ENCODE peak calls at places on chromosome 19, in seven cellular contexts. One of them, this sample, is unnamed.

GRCh38 chr19:38478273-38478971 is 44.9 kb downstream of the RYR1 start:
- DNase-seq in GM06990: no peak
- DNase-seq in MCF 10A: peak
- DNase-seq in aorta: no peak
- DNase-seq in endothelial cell: peak
- DNase-seq in ACHN: peak
- DNase-seq in B cell: no peak
- DNase-seq in this sample: no peak

GRCh38 chr19:49779731-49780578 is 13.2 kb downstream of the AP2A1 start:
- DNase-seq in ACHN: no peak
- DNase-seq in B cell: peak
- DNase-seq in MCF 10A: no peak
- DNase-seq in endothelial cell: no peak
- DNase-seq in aorta: no peak
- DNase-seq in GM06990: peak
- DNase-seq in this sample: no peak

GRCh38 chr19:812049-812816 is 9.5 kb downstream of the PLPPR3 start:
- DNase-seq in endothelial cell: no peak
- DNase-seq in aorta: no peak
- DNase-seq in B cell: no peak
- DNase-seq in MCF 10A: no peak
- DNase-seq in ACHN: no peak
- DNase-seq in GM06990: no peak
- DNase-seq in this sample: no peak

GRCh38 chr19:40613669-40614594 is 12.8 kb downstream of the LTBP4 start:
- DNase-seq in GM06990: peak
- DNase-seq in MCF 10A: no peak
- DNase-seq in endothelial cell: peak
- DNase-seq in aorta: peak
- DNase-seq in ACHN: no peak
- DNase-seq in B cell: peak
- DNase-seq in this sample: peak

GRCh38 chr19:54523403-54523802 is 20.8 kb downstream of the LAIR2 start:
- DNase-seq in B cell: no peak
- DNase-seq in ACHN: no peak
- DNase-seq in aorta: no peak
- DNase-seq in MCF 10A: peak
- DNase-seq in GM06990: peak
- DNase-seq in endothelial cell: no peak
- DNase-seq in this sample: no peak

GRCh38 chr19:27709496-27709895 is 1503.5 kb downstream of the UQCRFS1 start:
- DNase-seq in B cell: no peak
- DNase-seq in aorta: no peak
- DNase-seq in endothelial cell: no peak
- DNase-seq in ACHN: no peak
- DNase-seq in GM06990: no peak
- DNase-seq in MCF 10A: no peak
- DNase-seq in this sample: no peak

GRCh38 chr19:38329651-38330050 is 6.0 kb upstream of the CATSPERG start:
- DNase-seq in ACHN: no peak
- DNase-seq in B cell: no peak
- DNase-seq in GM06990: no peak
- DNase-seq in endothelial cell: no peak
- DNase-seq in aorta: no peak
- DNase-seq in MCF 10A: no peak
- DNase-seq in this sample: no peak

GRCh38 chr19:6740589-6741348 is 1.3 kb downstream of the TRIP10 start:
- DNase-seq in GM06990: peak
- DNase-seq in ACHN: peak
- DNase-seq in MCF 10A: peak
- DNase-seq in B cell: no peak
- DNase-seq in endothelial cell: peak
- DNase-seq in aorta: peak
- DNase-seq in this sample: peak

GRCh38 chr19:6263306-6264076 is 16.3 kb downstream of the MLLT1 start:
- DNase-seq in ACHN: no peak
- DNase-seq in MCF 10A: no peak
- DNase-seq in aorta: no peak
- DNase-seq in GM06990: no peak
- DNase-seq in endothelial cell: no peak
- DNase-seq in B cell: no peak
- DNase-seq in this sample: no peak

GRCh38 chr19:5096536-5096935 is 127.6 kb downstream of the KDM4B start:
- DNase-seq in GM06990: no peak
- DNase-seq in MCF 10A: no peak
- DNase-seq in aorta: no peak
- DNase-seq in ACHN: no peak
- DNase-seq in B cell: no peak
- DNase-seq in endothelial cell: no peak
- DNase-seq in this sample: no peak

GRCh38 chr19:2618611-2619010 is 83.9 kb downstream of the GNG7 start:
- DNase-seq in endothelial cell: no peak
- DNase-seq in MCF 10A: peak
- DNase-seq in B cell: peak
- DNase-seq in GM06990: no peak
- DNase-seq in ACHN: peak
- DNase-seq in aorta: peak
- DNase-seq in this sample: peak

GRCh38 chr19:29497686-29498436 is 27.9 kb upstream of the VSTM2B start:
- DNase-seq in ACHN: no peak
- DNase-seq in endothelial cell: no peak
- DNase-seq in aorta: no peak
- DNase-seq in MCF 10A: no peak
- DNase-seq in B cell: no peak
- DNase-seq in GM06990: no peak
- DNase-seq in this sample: no peak

This sample was measured in colonic mucosa.